ENCODE peak calls at places on chromosomes 7 and 10, in six cellular contexts. One of them, this sample, is unnamed.

GRCh38 chr10:18473424-18474110 is 177.8 kb downstream of the NSUN6 start:
- DNase-seq in NCI-H2029: no peak
- DNase-seq in stimulated activated CD4-positive, alpha-beta T cell treated with anti-CD3 and anti-CD28 coated beads, TNF-alpha, amount 100 ng/mL, for 4 hours: no peak
- DNase-seq in osteocyte: no peak
- DNase-seq in dermis microvascular lymphatic vessel endothelial cell: no peak
- DNase-seq in stimulated activated naive B cell treated with anti-CD40 and anti-IgM and Interleukin-4, amounts not matched to agents 10 μg/mL and 1 μg/mL and 100 μg/mL, for 72 hours: no peak
- DNase-seq in this sample: no peak

GRCh38 chr10:59881640-59882039 is 24.7 kb downstream of the CCDC6 start:
- DNase-seq in osteocyte: no peak
- DNase-seq in stimulated activated CD4-positive, alpha-beta T cell treated with anti-CD3 and anti-CD28 coated beads, TNF-alpha, amount 100 ng/mL, for 4 hours: no peak
- DNase-seq in stimulated activated naive B cell treated with anti-CD40 and anti-IgM and Interleukin-4, amounts not matched to agents 10 μg/mL and 1 μg/mL and 100 μg/mL, for 72 hours: no peak
- DNase-seq in dermis microvascular lymphatic vessel endothelial cell: no peak
- DNase-seq in NCI-H2029: no peak
- DNase-seq in this sample: no peak

GRCh38 chr10:4427524-4427923 is 398.5 kb upstream of the AKR1E2 start:
- DNase-seq in NCI-H2029: no peak
- DNase-seq in stimulated activated CD4-positive, alpha-beta T cell treated with anti-CD3 and anti-CD28 coated beads, TNF-alpha, amount 100 ng/mL, for 4 hours: no peak
- DNase-seq in stimulated activated naive B cell treated with anti-CD40 and anti-IgM and Interleukin-4, amounts not matched to agents 10 μg/mL and 1 μg/mL and 100 μg/mL, for 72 hours: no peak
- DNase-seq in osteocyte: no peak
- DNase-seq in dermis microvascular lymphatic vessel endothelial cell: no peak
- DNase-seq in this sample: no peak

GRCh38 chr7:12297709-12298108 is 86.6 kb downstream of the TMEM106B start:
- DNase-seq in NCI-H2029: no peak
- DNase-seq in osteocyte: no peak
- DNase-seq in stimulated activated naive B cell treated with anti-CD40 and anti-IgM and Interleukin-4, amounts not matched to agents 10 μg/mL and 1 μg/mL and 100 μg/mL, for 72 hours: no peak
- DNase-seq in stimulated activated CD4-positive, alpha-beta T cell treated with anti-CD3 and anti-CD28 coated beads, TNF-alpha, amount 100 ng/mL, for 4 hours: no peak
- DNase-seq in dermis microvascular lymphatic vessel endothelial cell: no peak
- DNase-seq in this sample: no peak

GRCh38 chr10:58217612-58218011 is 50.1 kb downstream of the IPMK start:
- DNase-seq in osteocyte: no peak
- DNase-seq in stimulated activated CD4-positive, alpha-beta T cell treated with anti-CD3 and anti-CD28 coated beads, TNF-alpha, amount 100 ng/mL, for 4 hours: no peak
- DNase-seq in NCI-H2029: no peak
- DNase-seq in stimulated activated naive B cell treated with anti-CD40 and anti-IgM and Interleukin-4, amounts not matched to agents 10 μg/mL and 1 μg/mL and 100 μg/mL, for 72 hours: no peak
- DNase-seq in dermis microvascular lymphatic vessel endothelial cell: no peak
- DNase-seq in this sample: no peak

GRCh38 chr7:114481995-114482394 is 67.4 kb downstream of the FOXP2 start:
- DNase-seq in dermis microvascular lymphatic vessel endothelial cell: no peak
- DNase-seq in stimulated activated naive B cell treated with anti-CD40 and anti-IgM and Interleukin-4, amounts not matched to agents 10 μg/mL and 1 μg/mL and 100 μg/mL, for 72 hours: no peak
- DNase-seq in NCI-H2029: peak
- DNase-seq in stimulated activated CD4-positive, alpha-beta T cell treated with anti-CD3 and anti-CD28 coated beads, TNF-alpha, amount 100 ng/mL, for 4 hours: no peak
- DNase-seq in osteocyte: no peak
- DNase-seq in this sample: no peak

GRCh38 chr7:37960483-37960882 is 40.0 kb downstream of the EPDR1 start:
- DNase-seq in NCI-H2029: no peak
- DNase-seq in stimulated activated CD4-positive, alpha-beta T cell treated with anti-CD3 and anti-CD28 coated beads, TNF-alpha, amount 100 ng/mL, for 4 hours: no peak
- DNase-seq in stimulated activated naive B cell treated with anti-CD40 and anti-IgM and Interleukin-4, amounts not matched to agents 10 μg/mL and 1 μg/mL and 100 μg/mL, for 72 hours: no peak
- DNase-seq in osteocyte: no peak
- DNase-seq in dermis microvascular lymphatic vessel endothelial cell: no peak
- DNase-seq in this sample: no peak

GRCh38 chr10:77474939-77475338 is 162.7 kb downstream of the KCNMA1 start:
- DNase-seq in stimulated activated naive B cell treated with anti-CD40 and anti-IgM and Interleukin-4, amounts not matched to agents 10 μg/mL and 1 μg/mL and 100 μg/mL, for 72 hours: no peak
- DNase-seq in osteocyte: no peak
- DNase-seq in dermis microvascular lymphatic vessel endothelial cell: no peak
- DNase-seq in NCI-H2029: no peak
- DNase-seq in stimulated activated CD4-positive, alpha-beta T cell treated with anti-CD3 and anti-CD28 coated beads, TNF-alpha, amount 100 ng/mL, for 4 hours: no peak
- DNase-seq in this sample: no peak

GRCh38 chr10:11232222-11232961 is 214.7 kb downstream of the CELF2 start:
- DNase-seq in stimulated activated naive B cell treated with anti-CD40 and anti-IgM and Interleukin-4, amounts not matched to agents 10 μg/mL and 1 μg/mL and 100 μg/mL, for 72 hours: no peak
- DNase-seq in stimulated activated CD4-positive, alpha-beta T cell treated with anti-CD3 and anti-CD28 coated beads, TNF-alpha, amount 100 ng/mL, for 4 hours: no peak
- DNase-seq in NCI-H2029: no peak
- DNase-seq in dermis microvascular lymphatic vessel endothelial cell: no peak
- DNase-seq in osteocyte: no peak
- DNase-seq in this sample: no peak